ENCODE peak calls at places on chromosomes 16 and 17, in nine cellular contexts. W, F, M, A, E, C, U, X and B are unnamed samples.

GRCh38 chr16:67718668-67719047 is 458 bp downstream of the GFOD2 start:
- DNase-seq in F (no peak), X (no peak), E (no peak), C (no peak), U (no peak), A (no peak), W (no peak), M (no peak), B (no peak)

GRCh38 chr16:74321356-74321755 is 24.7 kb downstream of the PSMD7 start:
- DNase-seq in C (no peak), X (no peak), U (no peak), E (no peak), M (no peak), A (no peak), F (no peak), W (no peak), B (no peak)

GRCh38 chr17:76734080-76734840 is 2.9 kb downstream of the SRSF2 start:
- DNase-seq in W (no peak), X (no peak), E (no peak), M (no peak), U (no peak), A (no peak), F (no peak), C (no peak), B (no peak)

GRCh38 chr16:53745126-53745525 is 41.2 kb downstream of the FTO start:
- DNase-seq in A (no peak), F (no peak), U (no peak), W (peak; percentile 92), M (peak; percentile 67), X (no peak), C (no peak), E (peak; percentile 31), B (no peak)

GRCh38 chr17:51397361-51398127 is 137.2 kb downstream of the UTP18 start:
- DNase-seq in A (no peak), M (peak; percentile 90), U (peak; percentile 80), F (no peak), W (peak; percentile 59), X (no peak), C (no peak), E (no peak), B (no peak)

GRCh38 chr16:6958184-6958583 is 374.5 kb upstream of the RBFOX1 start:
- DNase-seq in E (no peak), W (no peak), C (no peak), F (no peak), A (no peak), X (no peak), M (no peak), U (no peak), B (no peak)

GRCh38 chr17:40422990-40423611 is 5.4 kb upstream of the TOP2A start:
- DNase-seq in A (no peak), C (no peak), U (no peak), W (peak; percentile 32), F (no peak), E (no peak), X (no peak), M (no peak), B (no peak)

GRCh38 chr16:17271687-17272086 is 199.1 kb downstream of the XYLT1 start:
- DNase-seq in W (peak; percentile 25), C (no peak), F (no peak), A (no peak), U (peak; percentile 24), M (no peak), X (no peak), E (no peak), B (no peak)

GRCh38 chr17:77737442-77738265 is 220.8 kb upstream of the TNRC6C start:
- DNase-seq in W (no peak), U (no peak), A (no peak), F (no peak), M (no peak), E (no peak), C (peak; percentile 82), X (no peak), B (peak; percentile 58)

GRCh38 chr16:8621572-8622314 is at the start of gene METTL22:
- DNase-seq in U (peak; percentile 82), F (peak; percentile 84), A (peak; percentile 93), W (peak; percentile 79), E (peak; percentile 78), X (no peak), C (peak; percentile 83), M (peak; percentile 63), B (peak; percentile 91)

GRCh38 chr16:74580828-74581227 is 26.1 kb downstream of the GLG1 start:
- DNase-seq in X (no peak), M (no peak), C (no peak), U (no peak), E (no peak), A (no peak), F (no peak), W (no peak), B (no peak)

GRCh38 chr16:621526-622105 is 9.2 kb upstream of the WFIKKN1 start:
- DNase-seq in E (no peak), W (no peak), F (no peak), A (no peak), U (no peak), C (no peak), X (no peak), M (no peak), B (no peak)

GRCh38 chr16:1497014-1497598 is 3.9 kb downstream of the TELO2 start:
- DNase-seq in F (no peak), E (no peak), C (no peak), W (no peak), A (no peak), M (no peak), X (no peak), U (no peak), B (no peak)

GRCh38 chr17:79916506-79916905 is 77.3 kb upstream of the CBX4 start:
- DNase-seq in F (no peak), W (no peak), M (no peak), X (no peak), C (no peak), U (no peak), E (no peak), A (no peak), B (no peak)

GRCh38 chr17:948284-948852 is 31.2 kb downstream of the NXN start:
- DNase-seq in A (no peak), E (no peak), C (no peak), X (no peak), F (no peak), U (no peak), W (peak; percentile 19), M (no peak), B (no peak)

GRCh38 chr16:56072096-56072495 is 119.2 kb upstream of the GNAO1 start:
- DNase-seq in C (no peak), E (no peak), A (no peak), X (no peak), W (no peak), F (no peak), M (no peak), U (no peak), B (no peak)

GRCh38 chr17:4573682-4574081 is 10.6 kb upstream of the SMTNL2 start:
- DNase-seq in A (no peak), E (no peak), U (no peak), F (peak; percentile 27), M (peak; percentile 67), X (no peak), W (peak; percentile 63), C (no peak), B (no peak)

GRCh38 chr17:67238976-67239375 is 6.0 kb downstream of the HELZ start:
- DNase-seq in W (no peak), U (no peak), X (no peak), C (no peak), M (peak; percentile 91), E (no peak), A (no peak), F (no peak), B (no peak)

GRCh38 chr16:84618428-84619102 is 687 bp upstream of the COTL1 start:
- DNase-seq in E (no peak), M (peak; percentile 99), X (no peak), F (no peak), U (peak; percentile 98), W (peak; percentile 100), A (no peak), C (no peak), B (no peak)

GRCh38 chr16:86994215-86994614 is 323.0 kb downstream of the C16orf95 start:
- DNase-seq in E (no peak), X (no peak), F (no peak), W (no peak), U (no peak), C (no peak), M (no peak), A (no peak), B (no peak)

GRCh38 chr16:11562411-11562810 is 24.3 kb downstream of the LITAF start:
- DNase-seq in W (no peak), E (no peak), M (no peak), F (no peak), A (no peak), X (no peak), C (no peak), U (no peak), B (no peak)

GRCh38 chr17:50094753-50095616 is at the start of gene PDK2:
- DNase-seq in F (peak; percentile 97), C (peak; percentile 98), E (peak; percentile 97), X (no peak), W (peak; percentile 96), U (peak; percentile 97), A (peak; percentile 93), M (peak; percentile 81), B (peak; percentile 97)

GRCh38 chr16:64993464-64993863 is 128.4 kb downstream of the CDH11 start:
- DNase-seq in A (no peak), C (no peak), E (no peak), W (no peak), F (no peak), M (no peak), U (no peak), X (no peak), B (no peak)